ENCODE peak calls at places on chromosomes 1 and 21, in ten cellular contexts. S, Z, O, I, D, E, V, N, B and K are unnamed samples.

GRCh38 chr1:195376190-195376589 is 1232.0 kb downstream of the KCNT2 start:
- DNase-seq in S (no peak), Z (peak), O (peak), I (no peak), D (no peak), E (peak), V (no peak), N (no peak), B (no peak), K (peak)

GRCh38 chr1:33656467-33656866 is 184.0 kb downstream of the ZSCAN20 start:
- DNase-seq in S (no peak), Z (no peak), O (no peak), I (no peak), D (no peak), E (no peak), V (no peak), N (no peak), B (no peak), K (no peak)

GRCh38 chr21:44749116-44749758 is 37.9 kb upstream of the TSPEAR start:
- DNase-seq in S (no peak), Z (no peak), O (no peak), I (no peak), D (no peak), E (no peak), V (no peak), N (no peak), B (no peak), K (no peak)

GRCh38 chr1:92881391-92881790 is 49.6 kb downstream of the RPL5 start:
- DNase-seq in S (no peak), Z (no peak), O (no peak), I (no peak), D (no peak), E (peak), V (no peak), N (no peak), B (no peak), K (no peak)

GRCh38 chr1:109760581-109761226 is 3.0 kb downstream of the EPS8L3 start:
- DNase-seq in S (peak), Z (no peak), O (no peak), I (no peak), D (no peak), E (no peak), V (peak), N (peak), B (no peak), K (no peak)

GRCh38 chr1:160204526-160205241 is 500 bp upstream of the PEA15 start:
- DNase-seq in S (no peak), Z (no peak), O (no peak), I (no peak), D (no peak), E (no peak), V (no peak), N (no peak), B (no peak), K (no peak)

GRCh38 chr1:107572674-107573205 is 392.2 kb downstream of the VAV3 start:
- DNase-seq in S (no peak), Z (peak), O (peak), I (no peak), D (no peak), E (peak), V (no peak), N (no peak), B (no peak), K (peak)

GRCh38 chr1:2788506-2789163 is 12.9 kb downstream of the TTC34 start:
- DNase-seq in S (no peak), Z (no peak), O (no peak), I (no peak), D (no peak), E (no peak), V (no peak), N (no peak), B (no peak), K (no peak)

GRCh38 chr1:243313635-243314536 is 58.0 kb downstream of the SDCCAG8 start:
- DNase-seq in S (no peak), Z (no peak), O (no peak), I (no peak), D (no peak), E (no peak), V (no peak), N (no peak), B (no peak), K (no peak)

GRCh38 chr1:154524881-154525280 is 22.7 kb upstream of the SHE start:
- DNase-seq in S (no peak), Z (no peak), O (no peak), I (no peak), D (no peak), E (no peak), V (no peak), N (no peak), B (no peak), K (no peak)

GRCh38 chr1:42165511-42166210 is 1.1 kb upstream of the GUCA2A start:
- DNase-seq in S (peak), Z (peak), O (peak), I (peak), D (peak), E (no peak), V (no peak), N (peak), B (peak), K (peak)

GRCh38 chr1:184036517-184036949 is 995 bp downstream of the COLGALT2 start:
- DNase-seq in S (peak), Z (no peak), O (no peak), I (peak), D (peak), E (no peak), V (no peak), N (peak), B (peak), K (no peak)

GRCh38 chr21:44708213-44708865 is 3.0 kb downstream of the TSPEAR start:
- DNase-seq in S (no peak), Z (no peak), O (no peak), I (no peak), D (no peak), E (no peak), V (no peak), N (peak), B (peak), K (no peak)

GRCh38 chr1:3067671-3068399 is 1.2 kb upstream of the PRDM16 start:
- DNase-seq in S (no peak), Z (no peak), O (no peak), I (peak), D (peak), E (no peak), V (peak), N (peak), B (peak), K (no peak)

GRCh38 chr1:183069562-183070216 is 46.5 kb downstream of the LAMC1 start:
- DNase-seq in S (no peak), Z (peak), O (peak), I (peak), D (no peak), E (peak), V (no peak), N (no peak), B (no peak), K (peak)

GRCh38 chr1:205061227-205061626 is 18.2 kb downstream of the CNTN2 start:
- DNase-seq in S (no peak), Z (no peak), O (no peak), I (no peak), D (no peak), E (no peak), V (no peak), N (no peak), B (no peak), K (no peak)

GRCh38 chr1:183198463-183198862 is 12.4 kb downstream of the LAMC2 start:
- DNase-seq in S (no peak), Z (peak), O (peak), I (no peak), D (no peak), E (peak), V (no peak), N (peak), B (peak), K (peak)

GRCh38 chr21:28669331-28669730 is 323.3 kb downstream of the LTN1 start:
- DNase-seq in S (no peak), Z (no peak), O (peak), I (no peak), D (no peak), E (peak), V (no peak), N (no peak), B (no peak), K (peak)

GRCh38 chr1:162530318-162530984 is 31.1 kb upstream of the UAP1 start:
- DNase-seq in S (no peak), Z (no peak), O (peak), I (no peak), D (no peak), E (peak), V (no peak), N (no peak), B (no peak), K (peak)

GRCh38 chr1:43853161-43853921 is 80.3 kb upstream of the ARTN start:
- DNase-seq in S (no peak), Z (peak), O (peak), I (peak), D (peak), E (peak), V (no peak), N (no peak), B (peak), K (peak)

GRCh38 chr1:66598670-66599069 is 64.7 kb downstream of the SGIP1 start:
- DNase-seq in S (no peak), Z (peak), O (peak), I (no peak), D (no peak), E (peak), V (no peak), N (no peak), B (no peak), K (peak)

GRCh38 chr21:34180826-34181359 is 107.5 kb downstream of the MRPS6 start:
- DNase-seq in S (no peak), Z (no peak), O (no peak), I (no peak), D (no peak), E (no peak), V (no peak), N (no peak), B (no peak), K (no peak)

GRCh38 chr1:159207774-159208459 is 3.2 kb downstream of the ACKR1 start:
- DNase-seq in S (no peak), Z (no peak), O (no peak), I (no peak), D (no peak), E (no peak), V (no peak), N (no peak), B (no peak), K (no peak)

GRCh38 chr21:40681164-40681859 is 165.6 kb downstream of the DSCAM start:
- DNase-seq in S (no peak), Z (no peak), O (no peak), I (no peak), D (peak), E (no peak), V (peak), N (no peak), B (peak), K (no peak)

GRCh38 chr1:111468717-111469100 is 5.1 kb upstream of the C1orf162 start:
- DNase-seq in S (no peak), Z (no peak), O (peak), I (no peak), D (no peak), E (no peak), V (no peak), N (no peak), B (no peak), K (peak)

GRCh38 chr1:225617956-225618355 is 35.0 kb downstream of the ENAH start:
- DNase-seq in S (no peak), Z (no peak), O (no peak), I (no peak), D (no peak), E (no peak), V (no peak), N (no peak), B (no peak), K (no peak)

GRCh38 chr1:20223659-20224058 is 37.3 kb upstream of the PLA2G2C start:
- DNase-seq in S (no peak), Z (no peak), O (no peak), I (no peak), D (no peak), E (no peak), V (no peak), N (no peak), B (no peak), K (no peak)

GRCh38 chr1:161949543-161949942 is 74.1 kb downstream of the OLFML2B start:
- DNase-seq in S (no peak), Z (no peak), O (no peak), I (no peak), D (no peak), E (peak), V (no peak), N (no peak), B (no peak), K (no peak)

GRCh38 chr1:236123563-236123962 is 18.8 kb upstream of the GPR137B start:
- DNase-seq in S (no peak), Z (no peak), O (no peak), I (no peak), D (no peak), E (no peak), V (no peak), N (no peak), B (no peak), K (no peak)

GRCh38 chr1:236127045-236127444 is 15.3 kb upstream of the GPR137B start:
- DNase-seq in S (no peak), Z (no peak), O (no peak), I (no peak), D (no peak), E (no peak), V (no peak), N (no peak), B (no peak), K (no peak)

GRCh38 chr1:236122176-236122575 is 20.2 kb upstream of the GPR137B start:
- DNase-seq in S (no peak), Z (no peak), O (no peak), I (no peak), D (no peak), E (no peak), V (no peak), N (no peak), B (no peak), K (no peak)

GRCh38 chr1:236128646-236129178 is 13.6 kb upstream of the GPR137B start:
- DNase-seq in S (no peak), Z (no peak), O (peak), I (no peak), D (no peak), E (no peak), V (no peak), N (no peak), B (no peak), K (peak)

DNA sequence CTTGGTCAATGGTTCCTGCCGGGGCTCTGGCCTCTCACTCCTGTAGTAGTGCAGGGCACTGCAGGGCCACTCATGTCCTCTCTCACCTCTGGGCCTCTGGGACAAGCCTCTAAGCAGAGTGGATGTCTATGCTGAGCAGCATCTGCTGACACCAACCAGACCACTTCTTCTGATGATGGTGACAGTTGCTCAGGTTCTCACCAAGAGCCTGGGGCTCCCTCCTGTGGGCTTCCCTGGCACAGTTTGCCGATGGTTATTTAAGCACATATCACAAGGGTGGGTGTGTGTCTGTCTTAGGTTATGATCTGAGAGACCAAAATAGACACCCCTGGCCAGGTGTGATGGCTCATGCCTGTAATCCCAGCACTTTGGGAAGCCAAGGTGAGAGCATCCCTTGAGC is 17.4 kb upstream of the GPR137B start:
- DNase-seq in S (no peak), Z (no peak), O (no peak), I (no peak), D (no peak), E (no peak), V (no peak), N (no peak), B (no peak), K (no peak)
- TF ChIP-seq CTCF in S (no peak), Z (no peak), O (no peak), I (no peak), D (no peak), E (peak), V (no peak), N (no peak), B (no peak), K (no peak)

DNA sequence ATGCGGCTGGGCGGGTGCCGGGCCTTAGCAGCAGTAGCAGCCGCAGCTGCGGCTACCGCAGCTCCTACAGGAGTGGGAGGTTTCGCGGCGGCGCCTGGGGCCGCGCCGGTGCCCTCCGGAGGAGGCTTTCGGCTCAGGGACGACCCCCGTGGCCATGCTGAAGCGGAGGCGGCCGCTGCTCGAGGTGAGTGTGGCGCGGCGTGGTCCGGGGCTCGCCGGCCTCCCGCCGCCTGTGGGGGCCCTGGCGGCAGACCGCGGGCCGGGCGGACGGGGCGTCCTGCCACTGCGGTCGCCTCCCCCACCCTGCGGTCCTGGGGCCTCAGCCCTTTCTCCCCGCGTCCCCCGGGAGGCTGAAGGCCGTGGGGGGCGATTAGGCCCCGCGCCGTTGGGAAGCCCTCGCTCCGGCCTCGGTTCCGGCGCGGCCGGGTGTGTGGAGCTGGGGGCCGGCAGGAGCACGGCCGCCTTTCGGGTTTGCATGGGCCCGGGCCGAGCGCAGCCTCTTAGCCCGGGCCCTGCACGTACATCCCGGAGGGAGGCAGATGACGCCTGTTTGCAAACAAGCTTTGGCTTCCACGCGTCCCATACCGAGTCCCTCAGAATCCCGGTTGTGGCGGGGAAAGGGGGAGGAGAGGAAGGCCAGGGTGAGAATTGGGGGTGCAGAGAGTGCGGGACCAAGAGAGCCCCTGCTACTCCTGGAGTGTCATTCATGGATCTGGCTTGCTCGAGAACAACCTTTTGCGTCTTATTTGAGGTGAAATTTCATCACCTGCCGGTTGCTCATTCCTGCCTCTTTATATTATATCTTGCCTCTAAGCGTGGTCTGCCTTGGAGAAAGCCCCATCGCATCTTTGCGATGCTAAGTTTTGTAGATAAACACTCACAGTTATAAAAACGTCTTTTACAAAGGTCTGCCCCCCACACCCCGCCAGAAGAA is 598 bp downstream of the ZFYVE9 start:
- DNase-seq in S (peak), Z (peak), O (peak), I (peak), D (peak), E (peak), V (peak), N (peak), B (peak), K (peak)
- TF ChIP-seq CTCF in S (peak), Z (no peak), O (no peak), I (no peak), D (peak), E (no peak), V (no peak), N (no peak), B (no peak), K (no peak)

DNA sequence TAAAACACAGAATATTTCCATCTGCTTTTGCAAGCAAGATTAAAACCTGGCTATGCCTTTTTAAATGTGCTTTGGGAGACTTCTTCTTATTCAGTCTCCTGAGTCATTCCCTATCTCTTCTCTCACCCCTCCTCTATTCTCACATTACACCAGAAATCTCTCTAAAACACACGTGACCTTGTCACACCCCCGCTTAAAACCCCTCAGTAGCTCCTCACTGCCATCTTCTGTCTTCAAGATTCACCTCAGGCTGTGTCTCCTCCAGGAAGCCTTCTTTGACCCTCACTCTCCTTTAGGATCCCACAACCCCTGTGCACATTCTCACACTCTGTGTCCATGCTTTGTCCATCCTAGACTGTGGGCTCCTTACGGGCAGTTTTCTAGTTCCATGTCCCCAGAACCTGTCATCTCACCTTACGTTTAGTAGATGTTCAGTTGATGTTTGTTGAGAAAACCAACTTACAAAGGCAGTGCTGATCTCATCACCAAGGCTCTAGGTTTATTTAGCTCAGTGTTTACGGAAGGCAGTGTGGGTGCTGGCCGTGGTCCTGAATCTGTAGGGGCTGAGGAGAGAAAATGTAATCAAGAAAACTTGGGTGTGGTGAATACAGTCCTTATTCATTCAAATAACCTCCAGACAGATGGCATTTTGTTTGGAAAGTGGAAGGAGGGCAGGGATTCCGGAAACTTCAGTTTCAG is 143.5 kb downstream of the DMRTA2 start:
- DNase-seq in S (no peak), Z (peak), O (peak), I (no peak), D (peak), E (no peak), V (no peak), N (peak), B (no peak), K (peak)
- TF ChIP-seq CTCF in S (no peak), Z (no peak), O (no peak), I (no peak), D (no peak), E (no peak), V (no peak), N (no peak), B (no peak), K (no peak)

GRCh38 chr1:78830321-78830720 is 176.2 kb downstream of the ADGRL4 start:
- DNase-seq in S (no peak), Z (no peak), O (no peak), I (no peak), D (no peak), E (no peak), V (no peak), N (no peak), B (no peak), K (no peak)
- TF ChIP-seq CTCF in S (no peak), Z (no peak), O (no peak), I (no peak), D (no peak), E (no peak), V (no peak), N (no peak), B (no peak), K (no peak)

DNA sequence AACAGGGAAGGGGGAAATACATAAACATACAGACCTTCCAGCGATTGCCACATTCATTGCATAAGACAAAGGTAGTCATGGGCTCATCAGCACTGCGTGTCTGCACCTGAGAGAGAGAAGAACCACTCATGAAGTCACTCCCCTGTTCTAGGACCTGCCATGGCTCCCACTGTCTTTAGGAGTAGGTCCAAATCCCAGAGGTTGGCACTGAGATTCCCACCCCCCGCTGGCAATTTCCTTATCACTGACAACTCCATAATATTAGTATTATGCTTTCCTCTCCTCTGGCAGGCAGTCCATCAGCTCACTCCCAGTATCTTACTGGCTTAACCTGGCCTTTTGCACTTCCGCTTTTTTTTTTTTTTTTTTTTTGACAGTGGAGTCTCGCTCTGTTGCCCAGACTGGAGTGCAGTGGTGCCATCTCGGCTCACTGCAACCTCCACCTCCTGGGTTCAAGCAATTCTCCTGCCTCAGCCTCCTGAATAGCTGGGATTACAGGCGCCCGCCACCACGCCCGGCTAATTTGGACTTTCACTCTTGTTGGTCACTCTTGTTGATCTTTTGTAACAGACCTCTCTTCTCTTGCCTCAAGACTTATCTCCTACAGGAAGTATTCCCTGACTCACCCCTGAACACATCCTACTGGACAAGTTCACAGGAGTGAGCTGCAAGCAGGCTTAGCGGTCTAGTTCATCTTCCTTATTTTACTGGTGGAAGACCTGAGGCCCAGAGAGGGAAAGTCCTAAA is 14.8 kb upstream of the ZNF436 start:
- DNase-seq in S (no peak), Z (peak), O (peak), I (no peak), D (no peak), E (peak), V (no peak), N (no peak), B (no peak), K (peak)
- TF ChIP-seq CTCF in S (no peak), Z (no peak), O (no peak), I (no peak), D (no peak), E (no peak), V (no peak), N (no peak), B (no peak), K (no peak)